ENCODE peak calls at places on chromosomes 5 and 9, in six cellular contexts. E, W, Z, P, D and X are unnamed samples.

GRCh38 chr9:127122176-127123151 is at the start of gene ANGPTL2:
- DNase-seq in W (peak), D (peak), P (no peak), Z (no peak), E (no peak), X (peak)

GRCh38 chr9:124576751-124577150 is 69.6 kb upstream of the NR5A1 start:
- DNase-seq in W (no peak), P (no peak), Z (no peak), D (no peak), E (no peak), X (no peak)

GRCh38 chr9:98890256-98890655 is 53.5 kb upstream of the COL15A1 start:
- DNase-seq in P (no peak), E (no peak), Z (no peak), W (no peak), D (no peak), X (no peak)

GRCh38 chr9:88303785-88304495 is 84.3 kb upstream of the SPIN1 start:
- DNase-seq in P (no peak), D (no peak), W (peak), Z (no peak), E (peak), X (no peak)

GRCh38 chr5:154580422-154580821 is 102.4 kb upstream of the HAND1 start:
- DNase-seq in P (no peak), D (no peak), E (no peak), W (no peak), Z (no peak), X (no peak)

GRCh38 chr9:4668604-4669003 is 2.3 kb upstream of the SPATA6L start:
- DNase-seq in E (no peak), D (no peak), Z (no peak), W (peak), P (no peak), X (no peak)

GRCh38 chr5:173789031-173789920 is 98.9 kb upstream of the CPEB4 start:
- DNase-seq in W (peak), Z (peak), D (no peak), P (no peak), E (no peak), X (no peak)

GRCh38 chr5:6714221-6715041 is 1.2 kb downstream of the TENT4A start:
- DNase-seq in D (no peak), E (no peak), Z (no peak), W (peak), P (no peak), X (no peak)

GRCh38 chr9:3810231-3810630 is 284.4 kb upstream of the RFX3 start:
- DNase-seq in W (no peak), Z (no peak), D (no peak), P (no peak), E (no peak), X (no peak)

GRCh38 chr5:5643481-5643880 is 221.0 kb downstream of the ICE1 start:
- DNase-seq in P (no peak), E (no peak), Z (no peak), W (no peak), D (no peak), X (no peak)

GRCh38 chr9:100292414-100292813 is 60.3 kb downstream of the TEX10 start:
- DNase-seq in P (no peak), D (no peak), Z (no peak), E (no peak), W (no peak), X (no peak)

GRCh38 chr5:79938468-79938867 is 52.6 kb downstream of the MTX3 start:
- DNase-seq in E (peak), Z (no peak), P (peak), D (no peak), W (no peak), X (no peak)

GRCh38 chr5:82815871-82816270 is 261.3 kb downstream of the TMEM167A start:
- DNase-seq in D (no peak), E (no peak), P (no peak), Z (no peak), W (no peak), X (no peak)

GRCh38 chr5:56696900-56697299 is 118.4 kb upstream of the MAP3K1 start:
- DNase-seq in E (no peak), W (no peak), P (no peak), D (no peak), Z (no peak), X (no peak)

GRCh38 chr9:1647776-1648175 is 367.4 kb upstream of the SMARCA2 start:
- DNase-seq in D (no peak), E (no peak), W (no peak), P (no peak), Z (no peak), X (no peak)

GRCh38 chr5:96279796-96280542 is 153.1 kb downstream of the PCSK1 start:
- DNase-seq in P (no peak), W (peak), D (no peak), Z (no peak), E (no peak), X (no peak)

GRCh38 chr9:97852001-97852398 is 1.0 kb upstream of the FOXE1 start:
- DNase-seq in W (no peak), Z (no peak), E (no peak), D (no peak), P (no peak), X (no peak)

GRCh38 chr5:134258896-134259295 is 33.0 kb upstream of the PPP2CA start:
- DNase-seq in D (no peak), W (no peak), E (no peak), Z (no peak), P (no peak), X (no peak)

GRCh38 chr9:119368681-119369581 is at the start of gene BRINP1:
- DNase-seq in W (no peak), Z (no peak), E (no peak), P (no peak), D (peak), X (peak)

GRCh38 chr5:73438048-73438896 is 10.3 kb downstream of the FOXD1 start:
- DNase-seq in Z (no peak), P (no peak), E (no peak), D (no peak), W (no peak), X (no peak)

GRCh38 chr5:79963261-79963977 is 27.6 kb downstream of the MTX3 start:
- DNase-seq in Z (no peak), D (no peak), E (no peak), P (no peak), W (no peak), X (no peak)

GRCh38 chr9:73200694-73201432 is 49.2 kb downstream of the ANXA1 start:
- DNase-seq in E (no peak), W (peak), Z (peak), D (no peak), P (no peak), X (peak)

GRCh38 chr5:149816661-149817060 is 86.6 kb downstream of the PPARGC1B start:
- DNase-seq in E (no peak), D (no peak), W (no peak), Z (no peak), P (no peak), X (no peak)